ENCODE peak calls at places on chromosome 2, in four cellular contexts. W is IMR-90, A is K562, Z is GM12878. T is an unnamed sample.

GRCh38 chr2:18433872-18434271 is 126.6 kb downstream of the RDH14 start:
- DNase-seq in W (no peak), A (no peak), Z (no peak), T (no peak)

GRCh38 chr2:8525582-8526402 is 156.1 kb upstream of the ID2 start:
- DNase-seq in W (peak), A (peak), Z (peak), T (no peak)

GRCh38 chr2:126890962-126891450 is 7.7 kb upstream of the TEX51 start:
- DNase-seq in W (no peak), A (no peak), Z (no peak), T (no peak)

GRCh38 chr2:34836361-34836760 is 1237.3 kb upstream of the FAM98A start:
- DNase-seq in W (no peak), A (no peak), Z (no peak), T (no peak)

GRCh38 chr2:128435576-128436497 is 117.2 kb upstream of the HS6ST1 start:
- DNase-seq in W (no peak), A (no peak), Z (no peak), T (no peak)

GRCh38 chr2:176063958-176064357 is 19.8 kb downstream of the EVX2 start:
- DNase-seq in W (no peak), A (no peak), Z (no peak), T (no peak)

GRCh38 chr2:240565267-240566202 is 2.7 kb upstream of the RNPEPL1 start:
- DNase-seq in W (peak), A (peak), Z (peak), T (peak)

GRCh38 chr2:220959391-220959802 is 612.7 kb downstream of the EPHA4 start:
- DNase-seq in W (peak), A (no peak), Z (no peak), T (peak)

GRCh38 chr2:225074366-225074765 is 32.1 kb upstream of the DOCK10 start:
- DNase-seq in W (no peak), A (no peak), Z (no peak), T (no peak)

GRCh38 chr2:128894896-128895295 is 576.2 kb upstream of the HS6ST1 start:
- DNase-seq in W (no peak), A (no peak), Z (no peak), T (no peak)

GRCh38 chr2:237418300-237418699 is 4.3 kb upstream of the COL6A3 start:
- DNase-seq in W (no peak), A (no peak), Z (no peak), T (no peak)

GRCh38 chr2:179543361-179543901 is 278.8 kb upstream of the SESTD1 start:
- DNase-seq in W (peak), A (no peak), Z (no peak), T (no peak)

GRCh38 chr2:215531284-215531683 is 95.4 kb upstream of the FN1 start:
- DNase-seq in W (peak), A (no peak), Z (no peak), T (peak)

GRCh38 chr2:190119257-190119656 is 56.7 kb upstream of the MSTN start:
- DNase-seq in W (no peak), A (peak), Z (no peak), T (peak)

GRCh38 chr2:100265226-100265625 is 57.1 kb downstream of the LONRF2 start:
- DNase-seq in W (no peak), A (no peak), Z (no peak), T (no peak)

GRCh38 chr2:233356546-233357308 is 2.4 kb downstream of the DGKD start:
- DNase-seq in W (peak), A (no peak), Z (no peak), T (no peak)

GRCh38 chr2:192082121-192082520 is 112.6 kb downstream of the TMEFF2 start:
- DNase-seq in W (no peak), A (no peak), Z (no peak), T (no peak)

GRCh38 chr2:170924969-170925368 is 4.1 kb upstream of the GORASP2 start:
- DNase-seq in W (no peak), A (no peak), Z (no peak), T (no peak)

GRCh38 chr2:176092270-176093144 is at the start of gene HOXD13:
- DNase-seq in W (no peak), A (no peak), Z (no peak), T (no peak)

GRCh38 chr2:63651361-63651760 is 62.6 kb downstream of the MDH1 start:
- DNase-seq in W (no peak), A (no peak), Z (no peak), T (no peak)

GRCh38 chr2:43225093-43225787 is 1.2 kb downstream of the ZFP36L2 start:
- DNase-seq in W (peak), A (peak), Z (no peak), T (peak)

GRCh38 chr2:37244017-37244416 is 12.6 kb downstream of the NDUFAF7 start:
- DNase-seq in W (no peak), A (no peak), Z (peak), T (peak)

GRCh38 chr2:182763311-182763912 is 47.4 kb downstream of the DNAJC10 start:
- DNase-seq in W (peak), A (peak), Z (no peak), T (peak)

GRCh38 chr2:241773511-241774418 is 2.9 kb upstream of the GAL3ST2 start:
- DNase-seq in W (no peak), A (no peak), Z (no peak), T (no peak)

GRCh38 chr2:73250872-73251846 is 17.1 kb downstream of the CCT7 start:
- DNase-seq in W (no peak), A (no peak), Z (no peak), T (no peak)

GRCh38 chr2:217723981-217724380 is 278.8 kb downstream of the TNS1 start:
- DNase-seq in W (no peak), A (no peak), Z (no peak), T (no peak)

GRCh38 chr2:129717560-129718128 is 261.8 kb upstream of the RAB6C start:
- DNase-seq in W (no peak), A (no peak), Z (no peak), T (no peak)

GRCh38 chr2:34601561-34601960 is 1002.5 kb upstream of the FAM98A start:
- DNase-seq in W (no peak), A (no peak), Z (no peak), T (no peak)

GRCh38 chr2:186702499-186702898 is 8.6 kb downstream of the FAM171B start:
- DNase-seq in W (no peak), A (no peak), Z (no peak), T (no peak)

DNA sequence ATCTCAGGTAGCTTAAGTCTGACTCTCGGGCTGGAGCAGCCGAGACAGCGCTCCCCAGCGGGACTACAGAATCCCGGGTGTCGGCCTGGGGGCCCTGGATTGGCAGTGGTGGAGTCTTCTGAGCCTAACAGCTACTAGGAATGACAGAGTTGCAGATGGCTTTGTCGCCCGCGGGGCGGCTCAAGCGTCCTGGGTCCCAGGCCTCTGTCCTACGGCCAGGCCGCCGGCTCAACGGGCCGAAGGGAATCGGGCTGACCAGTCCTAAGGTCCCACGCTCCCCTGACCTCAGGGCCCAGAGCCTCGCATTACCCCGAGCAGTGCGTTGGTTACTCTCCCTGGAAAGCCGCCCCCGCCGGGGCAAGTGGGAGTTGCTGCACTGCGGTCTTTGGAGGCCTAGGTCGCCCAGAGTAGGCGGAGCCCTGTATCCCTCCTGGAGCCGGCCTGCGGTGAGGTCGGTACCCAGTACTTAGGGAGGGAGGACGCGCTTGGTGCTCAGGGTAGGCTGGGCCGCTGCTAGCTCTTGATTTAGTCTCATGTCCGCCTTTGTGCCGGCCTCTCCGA is 8.8 kb downstream of the SIX2 start:
- DNase-seq in W (no peak), A (no peak), Z (no peak), T (no peak)
- H3K4me2 ChIP-seq in W (no peak), A (no peak), Z (no peak), T (peak)

GRCh38 chr2:207048421-207048820 is 109.1 kb downstream of the CPO start:
- DNase-seq in W (peak), A (no peak), Z (no peak), T (no peak)

GRCh38 chr2:207055254-207055653 is 110.5 kb downstream of the KLF7 start:
- DNase-seq in W (no peak), A (no peak), Z (no peak), T (no peak)

GRCh38 chr2:207054521-207054920 is 111.2 kb downstream of the KLF7 start:
- DNase-seq in W (peak), A (no peak), Z (no peak), T (no peak)

GRCh38 chr2:207049122-207049521 is 109.8 kb downstream of the CPO start:
- DNase-seq in W (no peak), A (no peak), Z (no peak), T (no peak)

GRCh38 chr2:207051345-207051959 is 112.1 kb downstream of the CPO start:
- DNase-seq in W (peak), A (no peak), Z (no peak), T (no peak)
- TF ChIP-seq FOS in W (no peak), A (no peak), Z (no peak), T (peak)

GRCh38 chr2:231036131-231036530 is 1.2 kb upstream of the C2orf72 start:
- DNase-seq in W (no peak), A (no peak), Z (no peak), T (no peak)

GRCh38 chr2:231038483-231039293 is 1.4 kb downstream of the C2orf72 start:
- DNase-seq in W (no peak), A (no peak), Z (no peak), T (no peak)

GRCh38 chr2:231036578-231037106 is 681 bp upstream of the C2orf72 start:
- DNase-seq in W (no peak), A (no peak), Z (no peak), T (no peak)

GRCh38 chr2:231037731-231038482 is 584 bp downstream of the C2orf72 start:
- DNase-seq in W (no peak), A (peak), Z (no peak), T (no peak)

DNA sequence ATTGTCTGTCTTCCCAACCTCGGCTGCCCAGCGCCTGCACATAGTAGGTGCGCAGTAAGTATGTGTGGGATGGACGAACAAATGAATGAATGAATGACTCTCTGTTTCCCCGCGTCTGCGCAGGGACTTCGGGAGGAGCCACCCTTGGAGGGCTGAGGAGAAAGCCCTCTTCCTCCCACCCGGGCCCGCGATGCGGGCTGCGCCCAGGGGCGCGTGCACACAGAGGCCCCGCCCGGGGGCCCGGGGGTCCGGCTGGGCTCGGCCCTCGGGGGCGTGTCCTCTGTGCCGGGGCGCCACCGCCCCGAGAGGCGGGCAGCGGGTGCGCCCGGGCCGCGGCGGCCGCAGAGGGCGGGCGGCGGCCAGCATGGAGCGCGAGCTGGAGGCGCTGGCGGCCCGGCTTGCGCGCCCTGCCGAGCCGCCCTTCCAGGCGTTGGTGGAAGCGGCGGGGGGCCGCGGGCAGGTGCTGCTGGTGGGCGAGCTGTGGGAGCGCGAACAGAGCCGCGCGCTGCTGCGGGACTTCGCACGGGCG is at the start of gene C2orf72:
- DNase-seq in W (no peak), A (no peak), Z (no peak), T (no peak)
- TF ChIP-seq POLR2A in W (no peak), A (no peak), Z (no peak), T (no peak)

GRCh38 chr2:235577404-235578330 is 83.8 kb downstream of the AGAP1 start:
- DNase-seq in W (peak), A (no peak), Z (no peak), T (no peak)
- H3K4me2 ChIP-seq in W (peak), A (no peak), Z (no peak), T (no peak)

GRCh38 chr2:169406891-169407290 is 44.6 kb upstream of the LRP2 start:
- DNase-seq in W (no peak), A (no peak), Z (no peak), T (no peak)
- TF ChIP-seq FOS in W (no peak), A (no peak), Z (no peak), T (no peak)

GRCh38 chr2:119489232-119489952 is 34.9 kb downstream of the SCTR start:
- DNase-seq in W (no peak), A (no peak), Z (no peak), T (no peak)

GRCh38 chr2:119490106-119490505 is 34.2 kb downstream of the SCTR start:
- DNase-seq in W (no peak), A (no peak), Z (no peak), T (no peak)

GRCh38 chr2:119486886-119487285 is 37.4 kb downstream of the SCTR start:
- DNase-seq in W (peak), A (no peak), Z (no peak), T (peak)

GRCh38 chr2:119487434-119488244 is 36.6 kb downstream of the SCTR start:
- DNase-seq in W (no peak), A (no peak), Z (peak), T (no peak)

GRCh38 chr2:119488245-119489182 is 35.8 kb downstream of the SCTR start:
- DNase-seq in W (no peak), A (no peak), Z (no peak), T (no peak)
- TF ChIP-seq POLR2A in W (no peak), A (no peak), Z (no peak), T (no peak)